ENCODE peak calls at places on chromosomes 16 and 17, in eight cellular contexts. O, E, V, M, C, U, J and I are unnamed samples.

GRCh38 chr16:72228014-72228413 is 56.1 kb upstream of the PMFBP1 start:
- DNase-seq in C (no peak), V (no peak), M (no peak), O (no peak), U (no peak), E (no peak), J (no peak), I (no peak)

GRCh38 chr17:30970757-30971567 is at the start of gene RNF135:
- DNase-seq in E (no peak), M (peak), J (peak), U (peak), C (peak), V (peak), O (peak), I (peak)

GRCh38 chr16:89722392-89723278 is 1.3 kb downstream of the ZNF276 start:
- DNase-seq in M (peak), E (no peak), U (peak), C (peak), V (peak), J (no peak), O (peak), I (peak)

GRCh38 chr17:2361361-2361760 is 24.1 kb downstream of the SGSM2 start:
- DNase-seq in O (peak), U (no peak), C (no peak), M (no peak), E (no peak), V (no peak), J (no peak), I (no peak)

GRCh38 chr17:57604771-57605733 is 140.0 kb downstream of the CCDC182 start:
- DNase-seq in M (peak), E (no peak), V (peak), O (no peak), C (peak), U (peak), J (no peak), I (peak)

GRCh38 chr16:71499775-71500364 is 10.7 kb upstream of the ZNF19 start:
- DNase-seq in E (no peak), V (peak), J (peak), M (no peak), U (peak), O (peak), C (peak), I (peak)

GRCh38 chr17:74451557-74451956 is 14.9 kb upstream of the CD300A start:
- DNase-seq in J (no peak), M (no peak), C (no peak), U (no peak), V (no peak), E (no peak), O (no peak), I (no peak)

GRCh38 chr16:456891-457483 is 31.5 kb downstream of the RAB11FIP3 start:
- DNase-seq in E (no peak), C (peak), M (no peak), J (no peak), V (no peak), U (no peak), O (no peak), I (no peak)

GRCh38 chr16:85557083-85557975 is 55.8 kb upstream of the GSE1 start:
- DNase-seq in E (no peak), V (no peak), O (peak), U (peak), M (peak), C (peak), J (no peak), I (peak)
- TF ChIP-seq CTCF in E (no peak), V (no peak), O (no peak), U (no peak), M (no peak), C (peak), J (no peak), I (no peak)

GRCh38 chr16:2056077-2056476 is 8.3 kb downstream of the TSC2 start:
- DNase-seq in U (no peak), V (no peak), E (no peak), M (no peak), C (no peak), O (no peak), J (no peak), I (no peak)
- TF ChIP-seq CTCF in U (no peak), V (no peak), E (no peak), M (peak), C (no peak), O (peak), J (no peak), I (peak)

GRCh38 chr17:10683853-10684252 is 13.5 kb downstream of the SCO1 start:
- DNase-seq in V (no peak), E (no peak), O (no peak), J (no peak), U (peak), M (no peak), C (no peak), I (no peak)
- TF ChIP-seq CTCF in V (no peak), E (no peak), O (peak), J (peak), U (peak), M (peak), C (peak), I (peak)

DNA sequence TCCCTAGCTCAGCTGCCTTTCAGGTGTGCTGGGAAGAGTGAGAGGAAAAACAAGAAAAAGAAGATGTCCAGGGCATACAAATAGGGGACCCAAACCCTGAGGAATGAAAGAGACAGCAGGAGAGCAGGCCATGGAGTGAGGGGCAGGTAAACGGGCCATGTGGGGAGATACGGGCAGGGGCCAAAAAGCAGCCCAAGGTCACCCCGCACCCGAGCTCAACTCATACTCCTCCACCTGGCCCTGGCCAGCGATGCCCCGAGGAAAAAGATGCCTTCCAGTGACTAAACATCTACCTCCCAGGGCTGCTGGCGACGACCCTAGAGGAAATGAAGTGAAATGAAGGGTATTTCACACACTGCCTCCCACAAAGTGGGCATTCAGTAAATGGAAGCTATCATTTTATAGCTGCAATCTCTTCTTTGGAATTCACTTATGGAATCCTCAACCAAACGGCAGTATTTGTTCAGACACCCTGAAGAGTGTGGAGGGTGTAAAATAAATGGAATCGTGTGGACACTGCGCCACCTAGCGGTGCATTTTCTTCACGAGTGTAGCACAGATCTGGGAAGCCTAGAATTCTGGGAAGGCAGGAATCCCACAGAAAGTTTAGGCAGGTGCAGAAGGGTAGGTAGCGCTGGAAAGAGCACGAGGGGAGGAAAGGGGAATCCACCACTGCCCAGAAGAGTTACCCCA is 14.9 kb downstream of the ELAC2 start:
- DNase-seq in M (peak), C (peak), O (peak), U (peak), E (no peak), J (no peak), V (peak), I (peak)
- TF ChIP-seq CTCF in M (peak), C (peak), O (peak), U (peak), E (peak), J (peak), V (peak), I (peak)

GRCh38 chr17:41882756-41883155 is 17.5 kb upstream of the KLHL11 start:
- DNase-seq in V (no peak), M (no peak), J (no peak), E (no peak), U (no peak), C (no peak), O (no peak), I (no peak)
- TF ChIP-seq CTCF in V (no peak), M (no peak), J (no peak), E (no peak), U (no peak), C (no peak), O (no peak), I (no peak)

DNA sequence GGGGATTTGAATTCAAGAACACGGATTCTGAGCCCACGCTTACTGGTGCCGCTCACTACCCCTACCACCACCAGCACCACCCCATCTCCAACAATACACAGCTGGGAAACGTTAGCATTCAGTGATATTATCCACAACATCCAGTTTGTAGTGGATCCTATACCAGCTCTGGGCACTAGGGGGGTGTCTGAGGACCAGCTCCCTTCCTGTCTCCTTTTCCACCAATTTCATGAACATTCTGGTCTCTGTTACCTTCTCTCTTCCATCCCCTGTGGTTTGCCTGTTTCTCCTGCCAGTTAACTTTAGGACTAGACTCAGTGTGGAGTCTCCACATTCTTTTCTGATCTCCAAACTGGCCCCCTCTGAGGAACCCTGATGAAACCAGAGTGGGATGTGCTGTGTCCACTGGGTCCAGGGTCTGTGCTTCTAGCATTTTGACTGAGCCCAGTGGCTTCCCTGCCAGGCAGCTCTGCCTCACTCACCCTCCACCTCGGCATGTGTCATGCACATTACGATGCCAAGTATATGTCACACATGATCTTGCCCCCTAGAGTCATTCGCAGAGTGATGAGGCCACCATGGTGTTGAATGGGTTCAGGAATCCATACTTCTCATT is 187.0 kb upstream of the CDH13 start:
- DNase-seq in O (peak), M (no peak), C (peak), V (no peak), E (no peak), U (peak), J (no peak), I (peak)
- TF ChIP-seq CTCF in O (peak), M (peak), C (no peak), V (peak), E (no peak), U (peak), J (peak), I (peak)